ENCODE peak calls at places on chromosomes 6 and 20, in six cellular contexts. One of them, this sample, is unnamed.
A peak's percentile ranks its signal among the peaks of the same experiment; 100 is the strongest.

GRCh38 chr6:145022199-145022782 is 713.0 kb downstream of the EPM2A start:
- DNase-seq in mesenchymal stem cell: no peak
- DNase-seq in IMR-90: no peak
- DNase-seq in H1: no peak
- DNase-seq in H9: no peak
- DNase-seq in neuronal stem cell: no peak
- DNase-seq in this sample: no peak

GRCh38 chr6:7821426-7821825 is 89.2 kb downstream of the TXNDC5 start:
- DNase-seq in mesenchymal stem cell: no peak
- DNase-seq in IMR-90: peak; percentile 34
- DNase-seq in H1: no peak
- DNase-seq in H9: no peak
- DNase-seq in neuronal stem cell: no peak
- DNase-seq in this sample: no peak

GRCh38 chr6:136550330-136551071 is at the start of gene MAP7:
- DNase-seq in mesenchymal stem cell: peak; percentile 47
- DNase-seq in IMR-90: peak; percentile 18
- DNase-seq in H1: peak; percentile 81
- DNase-seq in H9: peak; percentile 94
- DNase-seq in neuronal stem cell: peak; percentile 54
- DNase-seq in this sample: peak; percentile 95

GRCh38 chr6:44475779-44476434 is 88.4 kb downstream of the CDC5L start:
- DNase-seq in mesenchymal stem cell: peak; percentile 66
- DNase-seq in IMR-90: peak; percentile 65
- DNase-seq in H1: peak; percentile 73
- DNase-seq in H9: peak; percentile 93
- DNase-seq in neuronal stem cell: peak; percentile 74
- DNase-seq in this sample: peak; percentile 74

GRCh38 chr6:435442-436307 is 44.1 kb downstream of the IRF4 start:
- DNase-seq in mesenchymal stem cell: no peak
- DNase-seq in IMR-90: no peak
- DNase-seq in H1: no peak
- DNase-seq in H9: no peak
- DNase-seq in neuronal stem cell: no peak
- DNase-seq in this sample: no peak

GRCh38 chr6:132736239-132736638 is 21.5 kb downstream of the VNN2 start:
- DNase-seq in mesenchymal stem cell: peak; percentile 38
- DNase-seq in IMR-90: peak; percentile 14
- DNase-seq in H1: no peak
- DNase-seq in H9: no peak
- DNase-seq in neuronal stem cell: no peak
- DNase-seq in this sample: peak; percentile 41

GRCh38 chr6:142705054-142705453 is 239.9 kb downstream of the HIVEP2 start:
- DNase-seq in mesenchymal stem cell: no peak
- DNase-seq in IMR-90: no peak
- DNase-seq in H1: no peak
- DNase-seq in H9: no peak
- DNase-seq in neuronal stem cell: no peak
- DNase-seq in this sample: no peak

GRCh38 chr20:13101276-13101675 is 92.5 kb downstream of the SPTLC3 start:
- DNase-seq in mesenchymal stem cell: peak; percentile 5
- DNase-seq in IMR-90: no peak
- DNase-seq in H1: no peak
- DNase-seq in H9: no peak
- DNase-seq in neuronal stem cell: no peak
- DNase-seq in this sample: peak; percentile 36

GRCh38 chr6:43061861-43062260 is 2.4 kb downstream of the KLC4 start:
- DNase-seq in mesenchymal stem cell: no peak
- DNase-seq in IMR-90: peak; percentile 44
- DNase-seq in H1: no peak
- DNase-seq in H9: no peak
- DNase-seq in neuronal stem cell: no peak
- DNase-seq in this sample: no peak

GRCh38 chr20:53819973-53820451 is 226.4 kb upstream of the ZNF217 start:
- DNase-seq in mesenchymal stem cell: no peak
- DNase-seq in IMR-90: no peak
- DNase-seq in H1: no peak
- DNase-seq in H9: no peak
- DNase-seq in neuronal stem cell: no peak
- DNase-seq in this sample: peak; percentile 52

GRCh38 chr6:137277971-137278602 is 58.9 kb upstream of the IFNGR1 start:
- DNase-seq in mesenchymal stem cell: peak; percentile 66
- DNase-seq in IMR-90: peak; percentile 84
- DNase-seq in H1: peak; percentile 58
- DNase-seq in H9: peak; percentile 58
- DNase-seq in neuronal stem cell: peak; percentile 23
- DNase-seq in this sample: peak; percentile 97

GRCh38 chr20:38730989-38731737 is 6.9 kb downstream of the SLC32A1 start:
- DNase-seq in mesenchymal stem cell: peak; percentile 61
- DNase-seq in IMR-90: peak; percentile 31
- DNase-seq in H1: no peak
- DNase-seq in H9: peak; percentile 91
- DNase-seq in neuronal stem cell: peak; percentile 83
- DNase-seq in this sample: peak; percentile 30

GRCh38 chr20:54475334-54476287 is at the start of gene DOK5:
- DNase-seq in mesenchymal stem cell: no peak
- DNase-seq in IMR-90: peak; percentile 12
- DNase-seq in H1: no peak
- DNase-seq in H9: peak; percentile 64
- DNase-seq in neuronal stem cell: no peak
- DNase-seq in this sample: peak; percentile 21

GRCh38 chr6:56087421-56087820 is 160.0 kb downstream of the COL21A1 start:
- DNase-seq in mesenchymal stem cell: peak; percentile 40
- DNase-seq in IMR-90: peak; percentile 28
- DNase-seq in H1: no peak
- DNase-seq in H9: no peak
- DNase-seq in neuronal stem cell: no peak
- DNase-seq in this sample: no peak

GRCh38 chr6:134707342-134707982 is 242.4 kb downstream of the ALDH8A1 start:
- DNase-seq in mesenchymal stem cell: peak; percentile 90
- DNase-seq in IMR-90: peak; percentile 66
- DNase-seq in H1: no peak
- DNase-seq in H9: peak; percentile 35
- DNase-seq in neuronal stem cell: peak; percentile 36
- DNase-seq in this sample: peak; percentile 94

GRCh38 chr20:36579996-36580545 is 6.7 kb downstream of the TGIF2 start:
- DNase-seq in mesenchymal stem cell: peak; percentile 13
- DNase-seq in IMR-90: peak; percentile 77
- DNase-seq in H1: no peak
- DNase-seq in H9: no peak
- DNase-seq in neuronal stem cell: no peak
- DNase-seq in this sample: no peak

GRCh38 chr20:48614593-48615274 is 213.1 kb downstream of the PREX1 start:
- DNase-seq in mesenchymal stem cell: no peak
- DNase-seq in IMR-90: no peak
- DNase-seq in H1: no peak
- DNase-seq in H9: no peak
- DNase-seq in neuronal stem cell: no peak
- DNase-seq in this sample: no peak

GRCh38 chr20:22626501-22626900 is 42.1 kb upstream of the FOXA2 start:
- DNase-seq in mesenchymal stem cell: no peak
- DNase-seq in IMR-90: no peak
- DNase-seq in H1: no peak
- DNase-seq in H9: no peak
- DNase-seq in neuronal stem cell: no peak
- DNase-seq in this sample: no peak

GRCh38 chr6:155939253-155939652 is 483.6 kb upstream of the NOX3 start:
- DNase-seq in mesenchymal stem cell: no peak
- DNase-seq in IMR-90: no peak
- DNase-seq in H1: no peak
- DNase-seq in H9: no peak
- DNase-seq in neuronal stem cell: no peak
- DNase-seq in this sample: no peak

GRCh38 chr6:155946860-155947259 is 491.2 kb upstream of the NOX3 start:
- DNase-seq in mesenchymal stem cell: no peak
- DNase-seq in IMR-90: no peak
- DNase-seq in H1: no peak
- DNase-seq in H9: no peak
- DNase-seq in neuronal stem cell: no peak
- DNase-seq in this sample: no peak

GRCh38 chr6:155949256-155949655 is 493.6 kb upstream of the NOX3 start:
- DNase-seq in mesenchymal stem cell: no peak
- DNase-seq in IMR-90: no peak
- DNase-seq in H1: no peak
- DNase-seq in H9: no peak
- DNase-seq in neuronal stem cell: no peak
- DNase-seq in this sample: no peak

GRCh38 chr6:155943635-155944034 is 488.0 kb upstream of the NOX3 start:
- DNase-seq in mesenchymal stem cell: peak; percentile 65
- DNase-seq in IMR-90: peak; percentile 72
- DNase-seq in H1: no peak
- DNase-seq in H9: no peak
- DNase-seq in neuronal stem cell: no peak
- DNase-seq in this sample: no peak
- H3K23ac ChIP-seq in mesenchymal stem cell: no peak overlapping the region
- H3K23ac ChIP-seq in IMR-90: no peak overlapping the region
- H3K23ac ChIP-seq in H1: no peak overlapping the region
- H3K23ac ChIP-seq in H9: no peak overlapping the region
- H3K23ac ChIP-seq in neuronal stem cell: no peak overlapping the region
- H3K23ac ChIP-seq in this sample: no peak overlapping the region

GRCh38 chr6:87921034-87921433 is 126.6 kb upstream of the SPACA1 start:
- DNase-seq in mesenchymal stem cell: no peak
- DNase-seq in IMR-90: no peak
- DNase-seq in H1: no peak
- DNase-seq in H9: no peak
- DNase-seq in neuronal stem cell: no peak
- DNase-seq in this sample: no peak
- H3K27ac ChIP-seq in mesenchymal stem cell: no peak overlapping the region
- H3K27ac ChIP-seq in IMR-90: no peak overlapping the region
- H3K27ac ChIP-seq in H1: no peak overlapping the region
- H3K27ac ChIP-seq in H9: no peak overlapping the region
- H3K27ac ChIP-seq in neuronal stem cell: no peak overlapping the region
- H3K27ac ChIP-seq in this sample: no peak overlapping the region

GRCh38 chr6:107712523-107713213 is 111.4 kb downstream of the SCML4 start:
- DNase-seq in mesenchymal stem cell: peak; percentile 67
- DNase-seq in IMR-90: peak; percentile 86
- DNase-seq in H1: no peak
- DNase-seq in H9: no peak
- DNase-seq in neuronal stem cell: no peak
- DNase-seq in this sample: no peak

GRCh38 chr6:107714104-107714503 is 110.0 kb downstream of the SCML4 start:
- DNase-seq in mesenchymal stem cell: no peak
- DNase-seq in IMR-90: no peak
- DNase-seq in H1: no peak
- DNase-seq in H9: no peak
- DNase-seq in neuronal stem cell: no peak
- DNase-seq in this sample: no peak

GRCh38 chr6:107713214-107713962 is 110.7 kb downstream of the SCML4 start:
- DNase-seq in mesenchymal stem cell: no peak
- DNase-seq in IMR-90: no peak
- DNase-seq in H1: no peak
- DNase-seq in H9: no peak
- DNase-seq in neuronal stem cell: no peak
- DNase-seq in this sample: no peak

GRCh38 chr6:107711412-107711811 is 112.7 kb downstream of the SCML4 start:
- DNase-seq in mesenchymal stem cell: peak; percentile 37
- DNase-seq in IMR-90: peak; percentile 61
- DNase-seq in H1: no peak
- DNase-seq in H9: no peak
- DNase-seq in neuronal stem cell: no peak
- DNase-seq in this sample: no peak

DNA sequence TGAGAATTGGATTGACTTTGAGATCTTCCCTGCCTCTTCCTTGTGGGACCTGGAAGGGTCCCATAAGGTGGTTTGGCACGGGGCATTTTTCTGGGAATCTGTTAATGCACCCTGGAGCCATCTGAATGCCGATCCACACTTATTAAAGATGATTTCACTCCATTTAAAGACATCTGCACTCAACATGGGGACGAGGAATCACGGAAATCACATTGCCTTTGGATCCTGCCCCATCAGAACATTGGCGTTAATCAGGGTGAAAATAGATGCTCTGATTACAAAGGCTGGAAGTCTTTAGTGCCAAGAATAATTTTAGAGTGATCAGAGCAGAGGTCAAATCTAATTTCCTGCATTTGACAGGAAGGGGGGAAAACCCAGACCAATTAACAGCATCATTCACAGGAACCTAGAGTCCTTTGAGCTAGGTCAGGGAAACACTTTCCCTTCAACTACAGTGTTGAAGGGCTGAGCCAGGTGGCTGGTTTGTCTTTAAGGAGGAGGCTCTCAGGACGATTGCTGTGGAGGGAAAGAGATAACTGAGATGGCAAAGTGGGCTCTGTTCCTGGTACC is 112.1 kb downstream of the SCML4 start:
- DNase-seq in mesenchymal stem cell: no peak
- DNase-seq in IMR-90: no peak
- DNase-seq in H1: no peak
- DNase-seq in H9: no peak
- DNase-seq in neuronal stem cell: no peak
- DNase-seq in this sample: no peak
- H2AFZ ChIP-seq in mesenchymal stem cell: no peak overlapping the region
- H2AFZ ChIP-seq in IMR-90: peak overlapping the region; percentile 85
- H2AFZ ChIP-seq in H1: no peak overlapping the region
- H2AFZ ChIP-seq in H9: no peak overlapping the region
- H2AFZ ChIP-seq in neuronal stem cell: peak overlapping the region; percentile 81
- H2AFZ ChIP-seq in this sample: no peak overlapping the region

GRCh38 chr20:33993800-33994623 is at the start of gene RALY:
- DNase-seq in mesenchymal stem cell: peak; percentile 83
- DNase-seq in IMR-90: peak; percentile 72
- DNase-seq in H1: peak; percentile 41
- DNase-seq in H9: peak; percentile 79
- DNase-seq in neuronal stem cell: peak; percentile 83
- DNase-seq in this sample: peak; percentile 81
- H3K23ac ChIP-seq in mesenchymal stem cell: no peak within 1 kb of the TSS
- H3K23ac ChIP-seq in IMR-90: peak within 1 kb of the TSS; percentile 98
- H3K23ac ChIP-seq in H1: no peak within 1 kb of the TSS
- H3K23ac ChIP-seq in H9: no peak within 1 kb of the TSS
- H3K23ac ChIP-seq in neuronal stem cell: peak within 1 kb of the TSS; percentile 98
- H3K23ac ChIP-seq in this sample: no peak within 1 kb of the TSS

GRCh38 chr20:62254021-62254724 is 15.9 kb downstream of the OSBPL2 start:
- DNase-seq in mesenchymal stem cell: no peak
- DNase-seq in IMR-90: no peak
- DNase-seq in H1: no peak
- DNase-seq in H9: no peak
- DNase-seq in neuronal stem cell: no peak
- DNase-seq in this sample: no peak
- H3K27ac ChIP-seq in mesenchymal stem cell: no peak overlapping the region
- H3K27ac ChIP-seq in IMR-90: no peak overlapping the region
- H3K27ac ChIP-seq in H1: no peak overlapping the region
- H3K27ac ChIP-seq in H9: no peak overlapping the region
- H3K27ac ChIP-seq in neuronal stem cell: peak overlapping the region; percentile 10
- H3K27ac ChIP-seq in this sample: no peak overlapping the region

DNA sequence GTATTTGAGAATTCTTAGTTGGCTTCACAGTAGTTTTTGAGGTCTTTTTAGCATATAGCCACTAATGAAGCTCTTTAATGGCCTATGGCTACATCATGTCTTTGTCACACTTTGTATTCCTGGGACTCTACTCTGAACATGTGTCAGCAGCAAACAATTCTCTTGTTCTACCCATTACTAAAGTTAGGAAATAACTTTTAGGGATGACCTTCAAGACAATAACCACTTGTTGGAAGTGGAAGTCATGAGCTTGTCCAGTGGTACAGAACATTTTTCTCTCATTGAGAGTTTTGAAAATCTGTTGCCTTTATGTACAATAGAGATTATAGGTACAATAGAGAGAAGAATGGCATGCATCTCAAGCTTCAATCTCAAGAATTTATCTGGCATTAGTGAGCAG is 571.6 kb upstream of the JAG1 start:
- DNase-seq in mesenchymal stem cell: no peak
- DNase-seq in IMR-90: no peak
- DNase-seq in H1: no peak
- DNase-seq in H9: no peak
- DNase-seq in neuronal stem cell: no peak
- DNase-seq in this sample: no peak
- H2AFZ ChIP-seq in mesenchymal stem cell: no peak overlapping the region
- H2AFZ ChIP-seq in IMR-90: no peak overlapping the region
- H2AFZ ChIP-seq in H1: no peak overlapping the region
- H2AFZ ChIP-seq in H9: no peak overlapping the region
- H2AFZ ChIP-seq in neuronal stem cell: no peak overlapping the region
- H2AFZ ChIP-seq in this sample: no peak overlapping the region

This sample was measured in trophoblast cell.